ENCODE peak calls at places on chromosome 22, in five cellular contexts. One of them, this sample, is unnamed. For H3K27me3 and H3K4me1, the result is how much of the 10 kb centered on the place peaks cover.

GRCh38 chr22:19896665-19897355 is 42.1 kb upstream of the GNB1L start:
- DNase-seq in naive thymus-derived CD4-positive, alpha-beta T cell: peak
- DNase-seq in neuronal stem cell: no peak
- DNase-seq in CD8-positive, alpha-beta T cell: peak
- DNase-seq in H1: no peak
- DNase-seq in this sample: no peak

GRCh38 chr22:33024626-33025025 is 33.6 kb downstream of the SYN3 start:
- DNase-seq in H1: no peak
- DNase-seq in CD8-positive, alpha-beta T cell: no peak
- DNase-seq in naive thymus-derived CD4-positive, alpha-beta T cell: no peak
- DNase-seq in neuronal stem cell: no peak
- DNase-seq in this sample: peak

GRCh38 chr22:31935961-31936635 is 8.2 kb upstream of the YWHAH start:
- DNase-seq in CD8-positive, alpha-beta T cell: no peak
- DNase-seq in neuronal stem cell: no peak
- DNase-seq in H1: no peak
- DNase-seq in naive thymus-derived CD4-positive, alpha-beta T cell: no peak
- DNase-seq in this sample: no peak

GRCh38 chr22:25698461-25698860 is 43.5 kb upstream of the MYO18B start:
- DNase-seq in neuronal stem cell: no peak
- DNase-seq in CD8-positive, alpha-beta T cell: no peak
- DNase-seq in H1: no peak
- DNase-seq in naive thymus-derived CD4-positive, alpha-beta T cell: no peak
- DNase-seq in this sample: no peak

GRCh38 chr22:20021196-20022181 is 579 bp downstream of the TANGO2 start:
- DNase-seq in neuronal stem cell: no peak
- DNase-seq in CD8-positive, alpha-beta T cell: no peak
- DNase-seq in naive thymus-derived CD4-positive, alpha-beta T cell: no peak
- DNase-seq in H1: peak
- DNase-seq in this sample: peak

GRCh38 chr22:46070722-46071450 is 79.4 kb upstream of the PPARA start:
- DNase-seq in H1: peak
- DNase-seq in naive thymus-derived CD4-positive, alpha-beta T cell: peak
- DNase-seq in neuronal stem cell: no peak
- DNase-seq in CD8-positive, alpha-beta T cell: peak
- DNase-seq in this sample: peak

GRCh38 chr22:24510694-24511625 is 15.8 kb downstream of the UPB1 start:
- DNase-seq in H1: no peak
- DNase-seq in neuronal stem cell: no peak
- DNase-seq in naive thymus-derived CD4-positive, alpha-beta T cell: no peak
- DNase-seq in CD8-positive, alpha-beta T cell: no peak
- DNase-seq in this sample: peak

GRCh38 chr22:46421272-46421671 is 85.8 kb downstream of the TRMU start:
- DNase-seq in naive thymus-derived CD4-positive, alpha-beta T cell: no peak
- DNase-seq in H1: no peak
- DNase-seq in CD8-positive, alpha-beta T cell: peak
- DNase-seq in neuronal stem cell: no peak
- DNase-seq in this sample: no peak

GRCh38 chr22:30884211-30885000 is 84.2 kb downstream of the MORC2 start:
- DNase-seq in H1: no peak
- DNase-seq in neuronal stem cell: no peak
- DNase-seq in CD8-positive, alpha-beta T cell: no peak
- DNase-seq in naive thymus-derived CD4-positive, alpha-beta T cell: no peak
- DNase-seq in this sample: no peak

GRCh38 chr22:49449377-49449776 is 378.3 kb downstream of the BRD1 start:
- DNase-seq in H1: no peak
- DNase-seq in naive thymus-derived CD4-positive, alpha-beta T cell: no peak
- DNase-seq in CD8-positive, alpha-beta T cell: no peak
- DNase-seq in neuronal stem cell: no peak
- DNase-seq in this sample: no peak

DNA sequence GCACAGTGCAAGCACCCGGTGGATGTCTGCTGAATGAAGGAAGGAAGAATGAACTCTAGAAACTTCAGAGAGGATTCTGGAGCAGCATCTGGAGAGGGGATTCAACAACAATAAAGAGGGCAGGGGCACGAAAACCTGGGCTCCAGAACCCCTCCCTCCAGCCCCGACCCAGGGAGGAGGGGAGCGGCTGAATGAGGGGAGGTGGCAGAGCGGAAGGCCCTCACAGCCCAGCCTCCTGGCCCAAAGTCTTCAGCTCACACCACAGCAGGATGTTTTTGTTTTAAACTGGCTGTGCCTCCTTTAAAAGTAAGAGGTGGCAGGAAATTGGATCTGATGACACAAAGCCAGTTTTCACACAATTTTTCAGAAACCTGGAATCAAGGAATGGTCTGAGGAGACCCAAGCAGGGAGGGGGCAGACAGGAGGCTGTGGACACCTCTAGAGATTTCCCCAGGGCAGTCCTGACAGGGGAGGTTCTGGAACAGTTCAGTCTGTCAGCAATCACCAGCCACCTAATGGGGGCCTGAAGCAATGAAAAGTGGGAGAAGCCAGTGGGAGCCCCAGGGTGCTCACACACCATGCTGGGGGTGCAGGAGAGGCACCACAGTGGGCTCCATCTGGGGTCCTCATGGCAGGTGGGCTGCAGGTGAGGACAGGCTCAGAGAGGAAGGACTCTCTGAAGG is 44.4 kb upstream of the TCF20 start:
- DNase-seq in CD8-positive, alpha-beta T cell: no peak
- DNase-seq in H1: no peak
- DNase-seq in neuronal stem cell: no peak
- DNase-seq in naive thymus-derived CD4-positive, alpha-beta T cell: no peak
- DNase-seq in this sample: no peak
- H3K27me3 ChIP-seq in CD8-positive, alpha-beta T cell: under half
- H3K27me3 ChIP-seq in H1: under half
- H3K27me3 ChIP-seq in neuronal stem cell: under half
- H3K27me3 ChIP-seq in naive thymus-derived CD4-positive, alpha-beta T cell: under half
- H3K27me3 ChIP-seq in this sample: under half

DNA sequence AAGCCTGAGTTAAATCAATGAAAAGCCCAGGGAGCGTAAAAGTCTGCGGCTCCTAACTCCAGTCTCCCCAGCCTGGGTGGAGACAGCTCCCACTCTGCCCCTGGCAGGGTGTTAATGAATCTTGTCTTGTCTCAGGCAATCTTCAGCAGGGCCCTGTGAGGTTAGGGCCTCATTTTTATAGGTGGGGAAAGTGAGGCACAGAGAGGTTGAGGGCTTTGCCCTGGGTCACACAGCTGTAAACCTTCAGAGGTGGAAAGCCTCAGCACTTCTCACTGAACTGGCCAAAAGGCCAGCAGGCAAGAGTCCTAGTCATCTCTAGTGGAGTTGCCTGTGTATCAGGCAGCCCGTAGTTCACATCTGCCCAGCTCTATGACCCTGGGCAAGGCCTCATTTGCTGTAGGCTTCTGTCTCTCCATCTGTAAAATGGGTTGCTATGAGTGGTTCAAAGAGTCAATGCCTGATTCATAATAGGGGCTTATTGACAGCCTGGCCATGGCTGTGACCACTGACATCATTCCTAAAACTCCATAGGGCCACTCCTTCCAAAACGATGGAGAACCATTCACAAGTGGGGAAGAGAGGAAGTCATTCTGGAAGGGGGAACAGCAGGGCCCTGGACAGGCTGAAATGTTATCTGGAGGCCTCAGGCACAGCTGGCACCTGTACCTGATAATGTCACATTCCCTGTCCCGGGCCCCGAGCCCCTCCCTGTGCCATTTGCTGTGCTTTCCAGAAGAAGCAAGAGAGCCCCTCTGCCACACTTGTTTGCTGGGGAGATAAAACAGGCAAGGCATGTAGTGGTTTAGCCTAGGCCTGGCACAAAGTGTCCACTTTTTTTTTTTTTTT is 6.0 kb downstream of the CBX7 start:
- DNase-seq in neuronal stem cell: no peak
- DNase-seq in H1: no peak
- DNase-seq in CD8-positive, alpha-beta T cell: no peak
- DNase-seq in naive thymus-derived CD4-positive, alpha-beta T cell: no peak
- DNase-seq in this sample: no peak
- H3K4me1 ChIP-seq in neuronal stem cell: under half
- H3K4me1 ChIP-seq in H1: under half
- H3K4me1 ChIP-seq in CD8-positive, alpha-beta T cell: half or more
- H3K4me1 ChIP-seq in naive thymus-derived CD4-positive, alpha-beta T cell: half or more
- H3K4me1 ChIP-seq in this sample: under half

GRCh38 chr22:36002084-36002483 is 26.5 kb downstream of the RBFOX2 start:
- DNase-seq in neuronal stem cell: no peak
- DNase-seq in CD8-positive, alpha-beta T cell: no peak
- DNase-seq in H1: no peak
- DNase-seq in naive thymus-derived CD4-positive, alpha-beta T cell: no peak
- DNase-seq in this sample: no peak
- H3K27ac ChIP-seq in neuronal stem cell: no peak
- H3K27ac ChIP-seq in CD8-positive, alpha-beta T cell: no peak
- H3K27ac ChIP-seq in H1: no peak
- H3K27ac ChIP-seq in naive thymus-derived CD4-positive, alpha-beta T cell: no peak
- H3K27ac ChIP-seq in this sample: no peak

GRCh38 chr22:22159384-22159783 is 85.2 kb upstream of the VPREB1 start:
- DNase-seq in naive thymus-derived CD4-positive, alpha-beta T cell: no peak
- DNase-seq in H1: no peak
- DNase-seq in neuronal stem cell: no peak
- DNase-seq in CD8-positive, alpha-beta T cell: no peak
- DNase-seq in this sample: no peak
- H3K27me3 ChIP-seq in naive thymus-derived CD4-positive, alpha-beta T cell: under half
- H3K27me3 ChIP-seq in H1: half or more
- H3K27me3 ChIP-seq in neuronal stem cell: under half
- H3K27me3 ChIP-seq in CD8-positive, alpha-beta T cell: under half
- H3K27me3 ChIP-seq in this sample: half or more

GRCh38 chr22:43008921-43009320 is 6.0 kb downstream of the PACSIN2 start:
- DNase-seq in CD8-positive, alpha-beta T cell: no peak
- DNase-seq in H1: no peak
- DNase-seq in neuronal stem cell: no peak
- DNase-seq in naive thymus-derived CD4-positive, alpha-beta T cell: no peak
- DNase-seq in this sample: no peak

GRCh38 chr22:43006753-43007152 is 8.2 kb downstream of the PACSIN2 start:
- DNase-seq in naive thymus-derived CD4-positive, alpha-beta T cell: no peak
- DNase-seq in H1: no peak
- DNase-seq in neuronal stem cell: no peak
- DNase-seq in CD8-positive, alpha-beta T cell: no peak
- DNase-seq in this sample: no peak

GRCh38 chr22:43007519-43008102 is 7.3 kb downstream of the PACSIN2 start:
- DNase-seq in naive thymus-derived CD4-positive, alpha-beta T cell: no peak
- DNase-seq in H1: no peak
- DNase-seq in CD8-positive, alpha-beta T cell: no peak
- DNase-seq in neuronal stem cell: no peak
- DNase-seq in this sample: peak

GRCh38 chr22:43009444-43009843 is 5.5 kb downstream of the PACSIN2 start:
- DNase-seq in naive thymus-derived CD4-positive, alpha-beta T cell: no peak
- DNase-seq in H1: no peak
- DNase-seq in neuronal stem cell: no peak
- DNase-seq in CD8-positive, alpha-beta T cell: no peak
- DNase-seq in this sample: no peak

GRCh38 chr22:43008509-43008908 is 6.4 kb downstream of the PACSIN2 start:
- DNase-seq in CD8-positive, alpha-beta T cell: no peak
- DNase-seq in naive thymus-derived CD4-positive, alpha-beta T cell: no peak
- DNase-seq in neuronal stem cell: no peak
- DNase-seq in H1: no peak
- DNase-seq in this sample: no peak
- H3K4me1 ChIP-seq in CD8-positive, alpha-beta T cell: under half
- H3K4me1 ChIP-seq in naive thymus-derived CD4-positive, alpha-beta T cell: under half
- H3K4me1 ChIP-seq in neuronal stem cell: under half
- H3K4me1 ChIP-seq in H1: under half
- H3K4me1 ChIP-seq in this sample: under half

DNA sequence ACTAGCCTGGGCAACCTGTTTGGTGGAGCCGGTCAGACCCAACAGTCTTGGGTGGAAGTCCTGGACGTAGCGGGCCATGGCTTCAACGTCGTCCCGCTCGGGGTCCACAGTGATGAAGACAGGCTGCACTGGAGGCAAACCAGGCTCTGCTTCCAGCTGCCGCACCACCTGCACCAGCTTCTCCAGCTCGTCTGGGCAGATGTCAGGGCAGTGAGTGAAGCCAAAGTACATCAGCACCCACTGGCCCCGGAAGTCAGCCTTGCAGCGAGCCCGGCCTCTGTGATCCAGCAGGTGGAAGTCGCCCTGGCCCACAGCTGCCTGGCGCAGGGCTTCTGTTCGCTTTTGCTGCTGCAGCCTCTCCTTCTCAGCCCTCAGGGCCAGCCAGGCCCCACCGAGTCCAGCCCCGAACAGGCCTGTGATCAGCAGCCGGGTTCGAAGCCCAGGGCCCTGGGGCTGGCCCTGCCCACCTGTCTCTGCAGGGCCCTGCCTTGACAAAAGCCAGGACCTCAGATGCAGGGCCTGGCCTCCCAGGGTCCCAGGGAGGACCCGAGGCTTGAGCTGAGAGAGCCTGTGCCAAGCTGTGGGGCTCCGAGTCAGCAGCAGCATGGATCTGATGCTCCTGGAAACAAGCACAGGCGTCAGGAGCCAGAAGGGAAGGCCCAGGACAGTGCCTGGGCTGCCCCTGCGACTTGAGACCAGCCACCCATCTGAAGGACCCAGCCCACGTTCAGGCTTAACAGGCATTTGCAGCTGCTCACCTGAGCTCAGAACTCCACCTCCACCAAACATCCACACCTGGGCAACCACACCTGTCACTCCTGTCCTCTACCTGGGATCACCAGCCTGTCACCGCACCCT is 1.4 kb downstream of the SCO2 start:
- DNase-seq in naive thymus-derived CD4-positive, alpha-beta T cell: no peak
- DNase-seq in neuronal stem cell: no peak
- DNase-seq in H1: no peak
- DNase-seq in CD8-positive, alpha-beta T cell: no peak
- DNase-seq in this sample: no peak
- H3K27ac ChIP-seq in naive thymus-derived CD4-positive, alpha-beta T cell: peak
- H3K27ac ChIP-seq in neuronal stem cell: no peak
- H3K27ac ChIP-seq in H1: no peak
- H3K27ac ChIP-seq in CD8-positive, alpha-beta T cell: no peak
- H3K27ac ChIP-seq in this sample: no peak

GRCh38 chr22:50720861-50721844 is 16.9 kb upstream of the ACR start:
- DNase-seq in CD8-positive, alpha-beta T cell: no peak
- DNase-seq in H1: no peak
- DNase-seq in neuronal stem cell: no peak
- DNase-seq in naive thymus-derived CD4-positive, alpha-beta T cell: no peak
- DNase-seq in this sample: no peak
- H3K27me3 ChIP-seq in CD8-positive, alpha-beta T cell: under half
- H3K27me3 ChIP-seq in H1: under half
- H3K27me3 ChIP-seq in neuronal stem cell: under half
- H3K27me3 ChIP-seq in naive thymus-derived CD4-positive, alpha-beta T cell: under half
- H3K27me3 ChIP-seq in this sample: half or more

GRCh38 chr22:42906605-42907338 is 49.7 kb upstream of the ARFGAP3 start:
- DNase-seq in naive thymus-derived CD4-positive, alpha-beta T cell: no peak
- DNase-seq in CD8-positive, alpha-beta T cell: no peak
- DNase-seq in neuronal stem cell: no peak
- DNase-seq in H1: no peak
- DNase-seq in this sample: peak
- H3K4me1 ChIP-seq in naive thymus-derived CD4-positive, alpha-beta T cell: under half
- H3K4me1 ChIP-seq in CD8-positive, alpha-beta T cell: under half
- H3K4me1 ChIP-seq in neuronal stem cell: under half
- H3K4me1 ChIP-seq in H1: under half
- H3K4me1 ChIP-seq in this sample: half or more

DNA sequence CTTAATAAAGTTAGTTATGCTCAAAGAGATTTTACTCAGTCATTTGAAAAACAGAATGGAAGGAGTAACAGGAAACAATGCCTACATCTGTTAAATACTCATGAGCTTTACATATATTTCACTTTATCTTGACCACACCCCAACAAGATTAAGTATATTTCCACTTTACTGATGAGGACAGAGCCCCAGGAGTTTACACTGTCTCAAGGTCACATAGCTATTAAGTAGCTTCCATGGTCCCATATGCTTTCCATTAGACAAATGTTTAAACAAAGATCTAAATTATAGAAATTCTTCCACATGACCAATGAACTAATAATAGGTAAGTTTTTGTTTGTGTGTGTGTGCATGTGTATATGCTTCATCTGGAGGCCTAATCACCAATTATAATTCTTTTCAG is 30.2 kb downstream of the MRTFA start:
- DNase-seq in naive thymus-derived CD4-positive, alpha-beta T cell: no peak
- DNase-seq in H1: no peak
- DNase-seq in CD8-positive, alpha-beta T cell: no peak
- DNase-seq in neuronal stem cell: no peak
- DNase-seq in this sample: no peak
- H3K27ac ChIP-seq in naive thymus-derived CD4-positive, alpha-beta T cell: no peak
- H3K27ac ChIP-seq in H1: no peak
- H3K27ac ChIP-seq in CD8-positive, alpha-beta T cell: no peak
- H3K27ac ChIP-seq in neuronal stem cell: no peak
- H3K27ac ChIP-seq in this sample: peak